ENCODE peak calls at places on chromosomes 7 and 10, in seven cellular contexts. B is osteoblast, V is neural progenitor cell, Z is cardiac muscle cell, Q is ascending aorta, R is transverse colon, A is tibial artery. D is an unnamed sample. For H3K36me3 and H3K27me3, the result is how much of the 10 kb centered on the place peaks cover.

GRCh38 chr10:47264797-47265281 is 35.2 kb upstream of the GDF10 start:
- DNase-seq in A (no peak), Q (peak), R (peak), B (no peak), Z (no peak), V (no peak), D (no peak)

GRCh38 chr7:72336887-72337821 is 75.0 kb downstream of the CALN1 start:
- DNase-seq in R (no peak), A (no peak), V (peak), Q (no peak), Z (no peak), B (no peak), D (peak)

GRCh38 chr10:120420421-120420820 is 36.6 kb upstream of the PLPP4 start:
- DNase-seq in A (no peak), R (no peak), V (no peak), Q (no peak), Z (no peak), B (no peak), D (no peak)

GRCh38 chr10:93599778-93600177 is 1.3 kb downstream of the RBP4 start:
- DNase-seq in V (no peak), A (no peak), B (no peak), Q (no peak), Z (no peak), R (no peak), D (no peak)

GRCh38 chr7:138895700-138896099 is 85.5 kb downstream of the KIAA1549 start:
- DNase-seq in R (no peak), Q (no peak), V (no peak), A (no peak), Z (no peak), B (no peak), D (no peak)

GRCh38 chr10:125063256-125063945 is 97.0 kb downstream of the CTBP2 start:
- DNase-seq in A (no peak), R (no peak), V (no peak), Q (no peak), Z (no peak), B (no peak), D (no peak)

GRCh38 chr7:79933144-79933543 is 201.5 kb upstream of the GNAI1 start:
- DNase-seq in A (no peak), B (no peak), V (no peak), Q (no peak), R (no peak), Z (peak), D (no peak)

GRCh38 chr7:130793855-130794618 is 60.0 kb upstream of the KLF14 start:
- DNase-seq in V (no peak), R (no peak), B (no peak), A (no peak), Q (no peak), Z (peak), D (no peak)

GRCh38 chr7:85160223-85160622 is 26.6 kb downstream of the SEMA3D start:
- DNase-seq in V (no peak), Q (no peak), B (peak), R (no peak), A (no peak), Z (no peak), D (no peak)

GRCh38 chr7:116780966-116781365 is 81.4 kb upstream of the CAPZA2 start:
- DNase-seq in V (peak), Z (no peak), A (no peak), R (peak), Q (no peak), B (no peak), D (peak)

GRCh38 chr10:100744136-100744979 is 1.0 kb upstream of the PAX2 start:
- DNase-seq in Z (no peak), A (no peak), V (peak), B (peak), Q (no peak), R (no peak), D (peak)
- H3K4me3 ChIP-seq in Z (peak), A (peak), V (peak), B (no peak), Q (peak), R (no peak), D (peak)

GRCh38 chr10:123160311-123160980 is 6.2 kb downstream of the BUB3 start:
- DNase-seq in R (no peak), Z (no peak), V (no peak), A (no peak), B (no peak), Q (no peak), D (no peak)
- H3K36me3 ChIP-seq in R (under half), Z (half or more), V (half or more), A (under half), B (half or more), Q (under half), D (under half)

GRCh38 chr10:42997151-42997848 is 79.6 kb upstream of the RET start:
- DNase-seq in A (peak), B (peak), Q (no peak), Z (no peak), R (no peak), V (no peak), D (peak)

GRCh38 chr10:42996588-42996987 is 80.3 kb upstream of the RET start:
- DNase-seq in Z (no peak), R (no peak), Q (no peak), B (peak), V (no peak), A (peak), D (peak)

GRCh38 chr10:42997849-42998165 is 79.1 kb upstream of the RET start:
- DNase-seq in A (peak), Z (no peak), R (no peak), Q (no peak), B (no peak), V (no peak), D (no peak)

GRCh38 chr10:42992957-42993390 is 83.9 kb upstream of the RET start:
- DNase-seq in B (no peak), A (no peak), R (no peak), Z (no peak), Q (no peak), V (no peak), D (peak)

GRCh38 chr10:42995537-42995936 is 81.3 kb upstream of the RET start:
- DNase-seq in B (no peak), Q (no peak), R (no peak), A (no peak), Z (no peak), V (no peak), D (peak)
- H3K27me3 ChIP-seq in B (under half), Q (under half), R (under half), A (under half), Z (under half), V (under half), D (under half)

DNA sequence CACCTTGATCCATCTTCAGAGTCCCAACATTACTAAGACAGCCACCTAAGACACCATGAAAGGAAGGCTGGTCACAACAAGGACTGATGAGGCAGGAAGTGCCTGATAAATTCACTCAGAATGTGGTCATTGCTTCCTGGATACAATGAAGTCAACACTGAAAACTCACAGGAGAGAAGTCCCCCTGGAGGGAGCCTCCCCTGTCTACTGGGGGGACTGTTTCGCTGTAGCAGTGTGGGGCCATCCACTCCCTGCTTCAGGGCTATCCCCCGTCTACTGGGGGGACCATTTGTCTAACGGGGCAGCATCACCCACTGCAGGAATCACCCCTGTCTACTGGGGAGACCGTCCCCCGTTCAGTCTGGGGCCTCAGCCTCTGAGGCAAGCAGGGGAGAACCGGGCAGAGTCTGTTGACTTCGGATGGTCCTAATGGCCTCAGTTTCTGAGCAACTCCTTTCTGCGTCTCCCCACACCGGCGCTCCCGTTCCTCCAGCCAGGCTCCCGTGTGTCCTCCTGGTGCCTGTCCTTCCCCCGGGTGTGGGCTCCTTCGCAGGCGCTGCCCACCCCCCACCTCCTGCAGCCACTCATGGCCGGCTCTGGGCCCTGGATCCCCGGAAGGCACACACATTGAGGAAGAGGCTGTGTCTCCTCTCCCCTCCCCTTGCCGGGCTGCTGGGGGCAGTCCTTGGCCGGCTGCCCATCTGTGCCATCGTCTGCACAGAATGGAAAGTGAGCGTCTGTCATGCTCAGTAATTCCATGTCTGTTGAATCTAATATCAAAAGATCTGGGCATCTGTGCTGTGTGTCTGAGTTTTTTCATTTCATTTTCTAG is 59.9 kb upstream of the DNAJB6 start:
- DNase-seq in B (peak), V (no peak), R (no peak), Q (no peak), A (peak), Z (peak), D (peak)
- H3K4me3 ChIP-seq in B (no peak), V (no peak), R (no peak), Q (no peak), A (no peak), Z (no peak), D (no peak)

DNA sequence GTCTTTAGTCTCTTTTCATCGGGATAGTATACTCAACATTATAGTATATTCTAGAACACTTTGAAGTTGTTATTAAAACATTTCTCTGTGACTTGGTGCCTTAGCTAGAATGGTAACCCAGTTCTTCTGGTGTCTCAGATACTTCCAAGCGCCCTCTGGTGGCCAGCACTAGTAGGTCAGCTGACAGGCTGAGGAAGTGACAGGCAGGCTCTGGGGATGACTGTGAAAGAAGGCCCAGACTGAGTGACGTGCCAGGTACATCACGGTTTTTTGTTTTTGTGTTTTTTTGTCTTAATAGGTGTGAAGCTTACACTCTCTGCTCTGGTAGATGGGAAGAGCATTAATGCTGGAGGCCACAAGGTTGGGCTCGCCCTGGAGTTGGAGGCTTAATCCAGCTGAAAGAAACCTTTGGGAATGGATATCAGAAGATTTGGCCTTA is 5.1 kb downstream of the COMTD1 start:
- DNase-seq in V (peak), Q (peak), Z (peak), B (peak), A (peak), R (peak), D (peak)
- H3K36me3 ChIP-seq in V (under half), Q (under half), Z (under half), B (half or more), A (under half), R (under half), D (under half)

GRCh38 chr7:4882742-4883351 is 669 bp downstream of the RADIL start:
- DNase-seq in A (no peak), B (peak), R (no peak), V (peak), Q (no peak), Z (peak), D (peak)
- H3K27me3 ChIP-seq in A (under half), B (under half), R (under half), V (under half), Q (under half), Z (under half), D (under half)

GRCh38 chr7:41438919-41439882 is 263.7 kb downstream of the INHBA start:
- DNase-seq in Q (no peak), R (no peak), Z (no peak), V (no peak), A (no peak), B (no peak), D (no peak)
- H3K4me3 ChIP-seq in Q (no peak), R (no peak), Z (no peak), V (no peak), A (no peak), B (no peak), D (no peak)

GRCh38 chr10:61987951-61988379 is 86.5 kb downstream of the ARID5B start:
- DNase-seq in Q (no peak), V (no peak), Z (no peak), B (peak), A (no peak), R (no peak), D (no peak)

GRCh38 chr10:61989995-61990760 is 88.7 kb downstream of the ARID5B start:
- DNase-seq in B (no peak), V (no peak), R (no peak), Q (no peak), A (no peak), Z (no peak), D (no peak)

GRCh38 chr10:61992683-61993629 is 91.5 kb downstream of the ARID5B start:
- DNase-seq in R (peak), Q (peak), V (no peak), A (peak), Z (peak), B (peak), D (no peak)

GRCh38 chr10:61992059-61992460 is 90.6 kb downstream of the ARID5B start:
- DNase-seq in R (no peak), B (peak), A (no peak), V (no peak), Q (peak), Z (peak), D (no peak)

GRCh38 chr10:61990761-61991135 is 89.2 kb downstream of the ARID5B start:
- DNase-seq in V (no peak), B (no peak), A (no peak), R (no peak), Z (peak), Q (no peak), D (no peak)
- H3K36me3 ChIP-seq in V (under half), B (under half), A (under half), R (under half), Z (under half), Q (under half), D (under half)